ENCODE peak calls at places on chromosome 2, in seven cellular contexts. One of them, this sample, is unnamed.

GRCh38 chr2:159891917-159892691 is 94.1 kb upstream of the CD302 start:
- DNase-seq in T47D: no peak
- DNase-seq in heart right ventricle: no peak
- DNase-seq in GM04504: peak
- DNase-seq in stomach: no peak
- DNase-seq in H9: no peak
- DNase-seq in mesenchymal stem cell: peak
- DNase-seq in this sample: peak

GRCh38 chr2:60163691-60164090 is 389.8 kb downstream of the BCL11A start:
- DNase-seq in stomach: no peak
- DNase-seq in mesenchymal stem cell: no peak
- DNase-seq in T47D: no peak
- DNase-seq in H9: no peak
- DNase-seq in GM04504: no peak
- DNase-seq in heart right ventricle: no peak
- DNase-seq in this sample: no peak

GRCh38 chr2:9210030-9210429 is 3.4 kb downstream of the ASAP2 start:
- DNase-seq in heart right ventricle: no peak
- DNase-seq in mesenchymal stem cell: no peak
- DNase-seq in stomach: no peak
- DNase-seq in H9: no peak
- DNase-seq in GM04504: no peak
- DNase-seq in T47D: no peak
- DNase-seq in this sample: no peak

GRCh38 chr2:10489842-10490555 is 41.9 kb upstream of the ODC1 start:
- DNase-seq in mesenchymal stem cell: no peak
- DNase-seq in heart right ventricle: no peak
- DNase-seq in stomach: peak
- DNase-seq in T47D: no peak
- DNase-seq in GM04504: no peak
- DNase-seq in H9: no peak
- DNase-seq in this sample: no peak

GRCh38 chr2:157784169-157784822 is 91.8 kb downstream of the ACVR1 start:
- DNase-seq in GM04504: no peak
- DNase-seq in heart right ventricle: peak
- DNase-seq in mesenchymal stem cell: peak
- DNase-seq in T47D: peak
- DNase-seq in stomach: peak
- DNase-seq in H9: peak
- DNase-seq in this sample: no peak

GRCh38 chr2:147588191-147588590 is 256.6 kb upstream of the ACVR2A start:
- DNase-seq in T47D: no peak
- DNase-seq in H9: no peak
- DNase-seq in heart right ventricle: no peak
- DNase-seq in mesenchymal stem cell: peak
- DNase-seq in GM04504: peak
- DNase-seq in stomach: no peak
- DNase-seq in this sample: no peak

GRCh38 chr2:190696792-190697398 is 48.0 kb downstream of the NAB1 start:
- DNase-seq in mesenchymal stem cell: no peak
- DNase-seq in T47D: peak
- DNase-seq in H9: no peak
- DNase-seq in GM04504: no peak
- DNase-seq in heart right ventricle: no peak
- DNase-seq in stomach: no peak
- DNase-seq in this sample: no peak

GRCh38 chr2:102736174-102736606 is 25.6 kb upstream of the TMEM182 start:
- DNase-seq in stomach: peak
- DNase-seq in heart right ventricle: peak
- DNase-seq in GM04504: no peak
- DNase-seq in mesenchymal stem cell: peak
- DNase-seq in H9: peak
- DNase-seq in T47D: peak
- DNase-seq in this sample: no peak

GRCh38 chr2:173986805-173987204 is 21.6 kb upstream of the SP3 start:
- DNase-seq in T47D: no peak
- DNase-seq in H9: no peak
- DNase-seq in stomach: no peak
- DNase-seq in heart right ventricle: peak
- DNase-seq in mesenchymal stem cell: peak
- DNase-seq in GM04504: no peak
- DNase-seq in this sample: no peak